ENCODE peak calls at places on chromosome 14, in five cellular contexts. H, D, S, Q and F are unnamed samples.

GRCh38 chr14:35161231-35161630 is 38.9 kb downstream of the PRORP start:
- DNase-seq in H (no peak), D (no peak), S (no peak), Q (no peak), F (no peak)

GRCh38 chr14:37642125-37642524 is 46.7 kb downstream of the TTC6 start:
- DNase-seq in H (no peak), D (no peak), S (no peak), Q (no peak), F (no peak)

GRCh38 chr14:64845878-64846277 is 33.8 kb downstream of the SPTB start:
- DNase-seq in H (no peak), D (peak; percentile 96), S (peak; percentile 44), Q (no peak), F (no peak)

GRCh38 chr14:54918427-54918826 is 15.8 kb upstream of the GCH1 start:
- DNase-seq in H (no peak), D (no peak), S (no peak), Q (no peak), F (no peak)

GRCh38 chr14:31568671-31569070 is 7.5 kb downstream of the NUBPL start:
- DNase-seq in H (no peak), D (no peak), S (no peak), Q (no peak), F (no peak)

GRCh38 chr14:43640718-43641267 is 866.3 kb downstream of the FSCB start:
- DNase-seq in H (no peak), D (no peak), S (no peak), Q (no peak), F (no peak)

GRCh38 chr14:28083456-28083855 is 683.1 kb upstream of the FOXG1 start:
- DNase-seq in H (no peak), D (no peak), S (peak; percentile 12), Q (no peak), F (no peak)

GRCh38 chr14:76951149-76951548 is 77.4 kb downstream of the IRF2BPL start:
- DNase-seq in H (no peak), D (no peak), S (no peak), Q (no peak), F (no peak)

GRCh38 chr14:65206448-65207096 is 104.3 kb upstream of the MAX start:
- DNase-seq in H (no peak), D (no peak), S (peak; percentile 93), Q (no peak), F (no peak)

GRCh38 chr14:76773188-76773885 is 12.1 kb downstream of the VASH1 start:
- DNase-seq in H (peak; percentile 68), D (peak; percentile 93), S (peak; percentile 76), Q (no peak), F (peak; percentile 26)

GRCh38 chr14:88983755-88984154 is 159.3 kb downstream of the TTC8 start:
- DNase-seq in H (no peak), D (peak; percentile 40), S (peak; percentile 94), Q (no peak), F (no peak)

GRCh38 chr14:34460841-34461240 is 1.2 kb downstream of the SPTSSA start:
- DNase-seq in H (no peak), D (no peak), S (no peak), Q (no peak), F (no peak)

GRCh38 chr14:92676031-92676430 is 72.4 kb downstream of the LGMN start:
- DNase-seq in H (no peak), D (no peak), S (no peak), Q (no peak), F (no peak)

GRCh38 chr14:74474376-74474775 is 18.7 kb downstream of the NPC2 start:
- DNase-seq in H (peak; percentile 31), D (no peak), S (no peak), Q (no peak), F (no peak)

GRCh38 chr14:82635931-82636330 is 1102.3 kb upstream of the SEL1L start:
- DNase-seq in H (no peak), D (no peak), S (no peak), Q (no peak), F (no peak)

GRCh38 chr14:101551729-101552595 is 9.3 kb upstream of the DIO3 start:
- DNase-seq in H (no peak), D (no peak), S (no peak), Q (no peak), F (no peak)

GRCh38 chr14:52043690-52044089 is 25.2 kb downstream of the NID2 start:
- DNase-seq in H (no peak), D (peak; percentile 36), S (peak; percentile 43), Q (peak; percentile 26), F (peak; percentile 58)